ENCODE peak calls at places on chromosome 12, in nine cellular contexts. O, E, V, D, U, T, F, W and Y are unnamed samples.

GRCh38 chr12:38222011-38222410 is 94.6 kb upstream of the ALG10B start:
- DNase-seq in O (no peak), E (no peak), V (no peak), D (no peak), U (no peak), T (no peak), F (no peak), W (no peak), Y (no peak)

GRCh38 chr12:104596876-104597833 is 140.4 kb downstream of the CHST11 start:
- DNase-seq in O (no peak), E (no peak), V (no peak), D (no peak), U (no peak), T (peak), F (no peak), W (no peak), Y (no peak)

GRCh38 chr12:108738165-108738564 is 6.8 kb upstream of the CORO1C start:
- DNase-seq in O (no peak), E (no peak), V (no peak), D (no peak), U (no peak), T (no peak), F (no peak), W (no peak), Y (no peak)

GRCh38 chr12:94516985-94517384 is 57.3 kb upstream of the CEP83 start:
- DNase-seq in O (peak), E (no peak), V (no peak), D (no peak), U (no peak), T (no peak), F (no peak), W (no peak), Y (no peak)

GRCh38 chr12:124976999-124977398 is 11.9 kb downstream of the DHX37 start:
- DNase-seq in O (no peak), E (no peak), V (no peak), D (no peak), U (no peak), T (no peak), F (no peak), W (no peak), Y (no peak)

GRCh38 chr12:7756993-7757392 is 8.0 kb upstream of the NANOGNB start:
- DNase-seq in O (no peak), E (no peak), V (no peak), D (no peak), U (no peak), T (no peak), F (no peak), W (no peak), Y (no peak)

GRCh38 chr12:12764824-12765223 is 20.6 kb upstream of the APOLD1 start:
- DNase-seq in O (no peak), E (no peak), V (no peak), D (no peak), U (no peak), T (no peak), F (no peak), W (no peak), Y (no peak)

GRCh38 chr12:71046215-71046614 is 111.6 kb downstream of the TSPAN8 start:
- DNase-seq in O (no peak), E (no peak), V (no peak), D (peak), U (no peak), T (no peak), F (no peak), W (no peak), Y (no peak)

GRCh38 chr12:52691076-52691764 is 11.0 kb upstream of the KRT1 start:
- DNase-seq in O (no peak), E (peak), V (peak), D (no peak), U (peak), T (peak), F (peak), W (no peak), Y (no peak)

GRCh38 chr12:6539276-6540134 is 5.2 kb downstream of the GAPDH start:
- DNase-seq in O (no peak), E (no peak), V (no peak), D (no peak), U (no peak), T (peak), F (peak), W (peak), Y (no peak)

GRCh38 chr12:109815874-109816617 is 17.2 kb downstream of the TRPV4 start:
- DNase-seq in O (no peak), E (no peak), V (no peak), D (no peak), U (no peak), T (no peak), F (no peak), W (no peak), Y (no peak)

GRCh38 chr12:101372431-101372830 is 35.1 kb downstream of the ARL1 start:
- DNase-seq in O (no peak), E (no peak), V (no peak), D (no peak), U (no peak), T (no peak), F (no peak), W (no peak), Y (no peak)

GRCh38 chr12:88931598-88931997 is 351.3 kb upstream of the KITLG start:
- DNase-seq in O (peak), E (no peak), V (no peak), D (no peak), U (no peak), T (peak), F (no peak), W (no peak), Y (no peak)

GRCh38 chr12:62910549-62911169 is 24.3 kb downstream of the PPM1H start:
- DNase-seq in O (no peak), E (no peak), V (no peak), D (no peak), U (no peak), T (no peak), F (no peak), W (no peak), Y (no peak)

GRCh38 chr12:1576410-1577240 is 17.8 kb downstream of the FBXL14 start:
- DNase-seq in O (no peak), E (no peak), V (no peak), D (peak), U (no peak), T (no peak), F (no peak), W (peak), Y (no peak)

GRCh38 chr12:12468575-12468974 is 94.1 kb downstream of the DUSP16 start:
- DNase-seq in O (no peak), E (no peak), V (no peak), D (no peak), U (no peak), T (no peak), F (no peak), W (no peak), Y (no peak)

GRCh38 chr12:75774309-75775052 is 257.1 kb downstream of the PHLDA1 start:
- DNase-seq in O (no peak), E (no peak), V (no peak), D (peak), U (no peak), T (no peak), F (no peak), W (no peak), Y (no peak)

GRCh38 chr12:20369164-20370000 is 1.0 kb downstream of the PDE3A start:
- DNase-seq in O (no peak), E (no peak), V (no peak), D (peak), U (no peak), T (peak), F (peak), W (peak), Y (peak)

GRCh38 chr12:79934309-79935020 is 432 bp downstream of the PPP1R12A start:
- DNase-seq in O (no peak), E (peak), V (peak), D (peak), U (peak), T (no peak), F (no peak), W (no peak), Y (peak)

GRCh38 chr12:65916991-65917676 is 92.9 kb downstream of the HMGA2 start:
- DNase-seq in O (no peak), E (no peak), V (no peak), D (no peak), U (no peak), T (no peak), F (no peak), W (no peak), Y (no peak)

GRCh38 chr12:130522244-130522834 is 184.7 kb downstream of the PIWIL1 start:
- DNase-seq in O (no peak), E (no peak), V (no peak), D (no peak), U (no peak), T (no peak), F (no peak), W (no peak), Y (no peak)

GRCh38 chr12:752673-753400 is 458 bp downstream of the WNK1 start:
- DNase-seq in O (no peak), E (peak), V (no peak), D (peak), U (peak), T (peak), F (peak), W (peak), Y (no peak)

GRCh38 chr12:27865421-27865820 is 85.4 kb upstream of the MANSC4 start:
- DNase-seq in O (no peak), E (no peak), V (no peak), D (peak), U (no peak), T (no peak), F (no peak), W (no peak), Y (no peak)

GRCh38 chr12:62533087-62533754 is 66.6 kb downstream of the MON2 start:
- DNase-seq in O (no peak), E (no peak), V (no peak), D (no peak), U (no peak), T (no peak), F (no peak), W (no peak), Y (no peak)

GRCh38 chr12:94789510-94790225 is 139.3 kb upstream of the TMCC3 start:
- DNase-seq in O (no peak), E (no peak), V (no peak), D (no peak), U (no peak), T (no peak), F (no peak), W (no peak), Y (no peak)

GRCh38 chr12:92942905-92943304 is 13.8 kb upstream of the EEA1 start:
- DNase-seq in O (no peak), E (no peak), V (no peak), D (peak), U (no peak), T (no peak), F (no peak), W (no peak), Y (no peak)

GRCh38 chr12:89384050-89384749 is 31.9 kb upstream of the DUSP6 start:
- DNase-seq in O (no peak), E (no peak), V (peak), D (peak), U (no peak), T (peak), F (no peak), W (peak), Y (no peak)

GRCh38 chr12:65728913-65729793 is 95.1 kb upstream of the HMGA2 start:
- DNase-seq in O (peak), E (no peak), V (no peak), D (no peak), U (no peak), T (peak), F (no peak), W (no peak), Y (no peak)

GRCh38 chr12:110199360-110200123 is 75.4 kb downstream of the IFT81 start:
- DNase-seq in O (no peak), E (no peak), V (no peak), D (peak), U (no peak), T (no peak), F (no peak), W (no peak), Y (no peak)

GRCh38 chr12:55736780-55737580 is 5.9 kb upstream of the GDF11 start:
- DNase-seq in O (peak), E (peak), V (peak), D (peak), U (peak), T (peak), F (peak), W (peak), Y (no peak)

GRCh38 chr12:123832052-123832451 is 70.0 kb downstream of the DNAH10 start:
- DNase-seq in O (no peak), E (no peak), V (no peak), D (no peak), U (no peak), T (no peak), F (no peak), W (no peak), Y (no peak)

GRCh38 chr12:15688838-15689237 is 100.3 kb downstream of the EPS8 start:
- DNase-seq in O (no peak), E (no peak), V (no peak), D (peak), U (no peak), T (peak), F (no peak), W (no peak), Y (no peak)

GRCh38 chr12:106197906-106198623 is 49.8 kb downstream of the CKAP4 start:
- DNase-seq in O (peak), E (no peak), V (no peak), D (no peak), U (no peak), T (no peak), F (no peak), W (no peak), Y (no peak)

GRCh38 chr12:9114946-9115345 is 773 bp downstream of the A2M start:
- DNase-seq in O (no peak), E (no peak), V (no peak), D (no peak), U (no peak), T (no peak), F (no peak), W (no peak), Y (no peak)
- H3K4me3 ChIP-seq in O (no peak), E (no peak), V (peak), D (no peak), U (no peak), T (no peak), F (peak), W (peak), Y (peak)

DNA sequence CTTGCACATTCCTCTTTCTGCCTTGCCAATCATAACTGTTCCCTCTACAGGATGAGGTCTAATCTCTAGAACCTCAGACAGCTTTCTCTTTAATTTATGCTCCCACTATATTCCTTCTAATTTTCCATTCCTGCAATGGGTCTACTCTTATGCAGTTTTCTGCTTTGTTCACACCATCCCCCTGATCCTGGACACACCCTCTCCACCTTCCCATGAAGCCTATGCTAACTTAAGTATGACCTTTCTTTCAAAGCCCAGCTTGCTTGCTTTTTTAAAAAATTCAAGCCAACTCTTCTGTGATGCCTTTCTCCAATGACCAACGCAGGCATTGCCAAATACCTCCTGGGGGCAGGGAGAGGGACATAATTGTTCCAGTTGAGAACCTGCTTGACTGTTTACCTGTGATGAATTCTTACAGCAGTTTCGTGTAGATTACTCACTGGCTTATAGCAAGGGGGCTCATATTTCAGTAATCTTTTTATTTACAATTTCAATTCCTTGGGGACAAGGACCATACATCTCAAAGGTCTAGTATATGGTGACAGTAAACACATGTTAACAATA is 7.8 kb downstream of the SLC38A1 start:
- DNase-seq in O (no peak), E (no peak), V (peak), D (no peak), U (no peak), T (no peak), F (no peak), W (no peak), Y (no peak)
- H3K27ac ChIP-seq in O (no peak), E (no peak), V (peak), D (no peak), U (no peak), T (no peak), F (no peak), W (no peak), Y (peak)

GRCh38 chr12:32897276-32897615 is 669 bp upstream of the PKP2 start:
- DNase-seq in O (no peak), E (no peak), V (no peak), D (peak), U (no peak), T (no peak), F (no peak), W (no peak), Y (no peak)

GRCh38 chr12:32894566-32894965 is 2.0 kb downstream of the PKP2 start:
- DNase-seq in O (no peak), E (no peak), V (no peak), D (no peak), U (no peak), T (no peak), F (no peak), W (no peak), Y (no peak)

GRCh38 chr12:32896438-32897275 is at the start of gene PKP2:
- DNase-seq in O (peak), E (no peak), V (peak), D (no peak), U (no peak), T (peak), F (peak), W (peak), Y (no peak)

GRCh38 chr12:32897688-32898573 is 1.4 kb upstream of the PKP2 start:
- DNase-seq in O (no peak), E (no peak), V (no peak), D (no peak), U (no peak), T (no peak), F (no peak), W (no peak), Y (no peak)

GRCh38 chr12:32895688-32896437 is 714 bp downstream of the PKP2 start:
- DNase-seq in O (no peak), E (no peak), V (no peak), D (no peak), U (no peak), T (peak), F (peak), W (peak), Y (no peak)
- H3K4me3 ChIP-seq in O (peak), E (no peak), V (peak), D (no peak), U (peak), T (peak), F (peak), W (peak), Y (peak)

DNA sequence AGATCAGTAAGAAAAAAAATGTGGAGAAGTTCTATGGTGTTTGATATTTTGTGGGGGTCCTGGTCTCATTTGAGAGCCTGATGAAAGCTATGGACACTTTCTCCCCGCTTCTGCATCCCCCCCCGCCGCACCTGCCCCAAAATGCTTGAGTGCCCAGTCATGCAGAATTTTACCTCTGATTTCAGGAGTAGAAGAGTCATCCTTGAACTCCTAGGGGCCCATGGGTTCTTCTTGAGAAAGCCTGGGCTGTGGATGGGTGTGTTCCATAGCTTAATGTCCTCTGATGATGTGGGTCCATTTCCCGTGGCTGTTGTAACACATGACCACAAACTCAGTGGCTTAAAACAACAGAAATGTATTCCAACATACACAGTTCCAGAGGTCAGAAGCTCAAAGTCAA is 248.8 kb upstream of the PWP1 start:
- DNase-seq in O (no peak), E (no peak), V (no peak), D (no peak), U (no peak), T (no peak), F (no peak), W (no peak), Y (no peak)
- H3K27ac ChIP-seq in O (no peak), E (no peak), V (no peak), D (no peak), U (no peak), T (no peak), F (no peak), W (no peak), Y (no peak)

GRCh38 chr12:133181238-133181959 is at the start of gene ZNF268:
- DNase-seq in O (peak), E (peak), V (peak), D (peak), U (peak), T (peak), F (peak), W (peak), Y (peak)
- H3K4me3 ChIP-seq in O (peak), E (peak), V (peak), D (peak), U (peak), T (peak), F (peak), W (peak), Y (peak)

GRCh38 chr12:57694459-57695019 is 607 bp downstream of the OS9 start:
- DNase-seq in O (no peak), E (no peak), V (no peak), D (peak), U (no peak), T (peak), F (peak), W (no peak), Y (no peak)
- H3K27ac ChIP-seq in O (no peak), E (peak), V (peak), D (peak), U (peak), T (peak), F (peak), W (peak), Y (peak)

DNA sequence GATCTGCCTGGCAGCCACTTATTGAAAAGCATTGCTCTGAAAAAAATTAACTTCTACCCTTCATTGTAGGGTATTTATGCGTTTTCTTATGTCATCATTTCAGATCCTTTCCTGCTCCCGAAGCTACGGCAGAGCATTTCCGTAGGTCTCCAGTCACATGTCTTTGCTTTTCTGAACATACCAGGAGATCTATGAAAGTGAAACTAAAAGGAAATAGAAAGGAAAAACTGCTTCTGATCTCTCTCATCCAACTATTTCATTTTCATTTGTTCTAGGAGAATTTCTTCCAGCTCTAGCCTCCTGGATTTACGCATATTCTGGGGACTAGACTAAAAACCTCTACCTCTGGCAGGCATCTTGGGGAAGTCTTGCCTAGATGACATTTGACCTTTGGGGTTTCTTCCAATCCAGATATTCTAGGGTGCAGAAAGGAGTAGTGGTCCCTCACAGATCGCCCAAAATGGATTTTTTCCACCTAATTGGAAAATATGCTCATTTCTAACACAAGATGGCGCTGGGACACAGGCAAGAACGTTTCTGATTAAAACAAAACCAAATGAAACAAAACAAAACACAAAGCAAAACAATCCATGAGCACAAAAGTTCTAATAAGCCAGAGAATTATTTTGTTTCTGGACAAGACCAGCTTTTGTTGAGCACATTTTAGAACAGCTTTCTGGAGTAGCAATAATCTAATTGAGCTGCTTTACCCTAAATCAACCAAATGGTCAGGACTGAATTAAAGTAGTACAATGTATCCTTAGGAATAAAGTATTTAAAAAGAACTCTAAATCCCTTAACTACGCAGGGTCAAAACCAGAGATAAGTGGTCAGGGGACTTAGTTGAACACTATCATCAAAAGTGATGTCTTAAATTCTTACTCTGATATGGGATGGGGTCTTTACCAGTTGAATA is 12.2 kb upstream of the PARP11 start:
- DNase-seq in O (peak), E (peak), V (no peak), D (peak), U (peak), T (peak), F (peak), W (no peak), Y (no peak)
- H3K4me3 ChIP-seq in O (no peak), E (no peak), V (peak), D (peak), U (no peak), T (no peak), F (peak), W (peak), Y (peak)

DNA sequence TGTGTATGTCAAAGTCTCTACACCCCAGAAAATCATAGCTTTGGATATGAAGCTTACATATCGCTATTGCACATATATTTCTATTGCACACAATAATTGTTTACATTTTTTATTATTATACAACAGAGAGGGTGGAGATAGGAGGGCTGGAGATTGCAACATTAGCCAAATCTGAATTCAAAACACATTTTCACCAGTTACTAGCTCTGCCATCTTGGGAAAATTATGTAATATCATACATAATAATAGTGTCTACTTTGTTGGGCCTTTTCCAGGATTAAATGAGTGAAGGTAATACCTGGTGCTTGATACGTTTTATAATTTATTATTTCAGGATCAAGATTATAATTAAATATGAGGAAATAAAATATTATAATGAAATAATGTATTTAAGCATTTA is 507.4 kb upstream of the TBX3 start:
- DNase-seq in O (no peak), E (no peak), V (no peak), D (peak), U (no peak), T (no peak), F (no peak), W (no peak), Y (no peak)
- H3K27ac ChIP-seq in O (no peak), E (no peak), V (no peak), D (no peak), U (no peak), T (no peak), F (no peak), W (no peak), Y (no peak)